ENCODE peak calls at places on chromosomes 6 and 20, in eight cellular contexts. V, L, R, W, K, O, U and X are unnamed samples.

GRCh38 chr6:45946887-45947286 is 68.8 kb downstream of the CLIC5 start:
- DNase-seq in V (no peak), L (no peak), R (no peak), W (no peak), K (peak; percentile 53), O (no peak), U (no peak), X (no peak)

GRCh38 chr6:10190042-10190441 is 224.8 kb downstream of the TFAP2A start:
- DNase-seq in V (no peak), L (no peak), R (no peak), W (no peak), K (no peak), O (no peak), U (no peak), X (peak; percentile 7)

GRCh38 chr6:47144306-47144705 is 102.2 kb upstream of the ADGRF1 start:
- DNase-seq in V (no peak), L (no peak), R (no peak), W (no peak), K (peak; percentile 84), O (no peak), U (peak; percentile 36), X (no peak)

GRCh38 chr20:40008177-40008576 is 680.9 kb downstream of the MAFB start:
- DNase-seq in V (no peak), L (no peak), R (no peak), W (no peak), K (peak; percentile 26), O (no peak), U (no peak), X (no peak)

GRCh38 chr20:45969712-45970634 is 2.0 kb downstream of the ZNF335 start:
- DNase-seq in V (peak; percentile 75), L (peak; percentile 55), R (peak; percentile 58), W (peak; percentile 66), K (peak; percentile 85), O (peak; percentile 43), U (peak; percentile 91), X (peak; percentile 70)

GRCh38 chr20:48214601-48215000 is 429.3 kb upstream of the SULF2 start:
- DNase-seq in V (no peak), L (no peak), R (no peak), W (no peak), K (no peak), O (no peak), U (no peak), X (no peak)

GRCh38 chr20:49641683-49642649 is 71.7 kb downstream of the B4GALT5 start:
- DNase-seq in V (no peak), L (no peak), R (no peak), W (no peak), K (no peak), O (no peak), U (no peak), X (no peak)

GRCh38 chr20:5658897-5659296 is 91.3 kb upstream of the SHLD1 start:
- DNase-seq in V (no peak), L (peak; percentile 92), R (no peak), W (no peak), K (peak; percentile 96), O (no peak), U (peak; percentile 12), X (peak; percentile 80)

GRCh38 chr6:21870071-21870729 is 276.6 kb downstream of the SOX4 start:
- DNase-seq in V (no peak), L (no peak), R (peak; percentile 72), W (no peak), K (no peak), O (no peak), U (no peak), X (no peak)

GRCh38 chr6:82862543-82862942 is 203.1 kb downstream of the UBE3D start:
- DNase-seq in V (no peak), L (no peak), R (peak; percentile 29), W (peak; percentile 35), K (peak; percentile 38), O (no peak), U (no peak), X (no peak)

GRCh38 chr6:10720229-10720959 is 2.5 kb upstream of the TMEM14C start:
- DNase-seq in V (peak; percentile 22), L (no peak), R (no peak), W (no peak), K (peak; percentile 71), O (peak; percentile 39), U (no peak), X (no peak)

GRCh38 chr6:144294016-144294415 is 8.9 kb downstream of the UTRN start:
- DNase-seq in V (no peak), L (no peak), R (no peak), W (no peak), K (peak; percentile 87), O (no peak), U (no peak), X (no peak)

GRCh38 chr20:51695574-51696303 is 72.5 kb downstream of the ATP9A start:
- DNase-seq in V (peak; percentile 81), L (no peak), R (no peak), W (no peak), K (peak; percentile 82), O (no peak), U (no peak), X (peak; percentile 59)

GRCh38 chr20:24737212-24737850 is 211.7 kb upstream of the CST7 start:
- DNase-seq in V (no peak), L (no peak), R (no peak), W (no peak), K (no peak), O (no peak), U (no peak), X (peak; percentile 2)
- H3K9me2 ChIP-seq in V (no peaks in the 10 kb centered on the region), L (no peaks in the 10 kb centered on the region), R (no peaks in the 10 kb centered on the region), W (no peaks in the 10 kb centered on the region), K (no peaks in the 10 kb centered on the region), O (no peaks in the 10 kb centered on the region), U (peaks cover 6% of the 10 kb centered on the region), X (no peaks in the 10 kb centered on the region)

GRCh38 chr6:96279084-96279483 is 242.5 kb upstream of the UFL1 start:
- DNase-seq in V (peak; percentile 15), L (no peak), R (no peak), W (no peak), K (no peak), O (no peak), U (no peak), X (no peak)

GRCh38 chr6:96276326-96276725 is 245.3 kb upstream of the UFL1 start:
- DNase-seq in V (no peak), L (no peak), R (no peak), W (no peak), K (no peak), O (no peak), U (no peak), X (no peak)
- H2AFZ ChIP-seq in V (no peak overlapping the region), L (no peak overlapping the region), R (no peak overlapping the region), W (no peak overlapping the region), K (no peak overlapping the region), O (no peak overlapping the region), U (no peak overlapping the region), X (no peak overlapping the region)

GRCh38 chr6:125189494-125189893 is 35.9 kb downstream of the TPD52L1 start:
- DNase-seq in V (no peak), L (no peak), R (no peak), W (no peak), K (no peak), O (no peak), U (no peak), X (no peak)
- H3K27ac ChIP-seq in V (no peak overlapping the region), L (no peak overlapping the region), R (no peak overlapping the region), W (no peak overlapping the region), K (no peak overlapping the region), O (no peak overlapping the region), U (no peak overlapping the region), X (no peak overlapping the region)

GRCh38 chr20:56833427-56833826 is 204.3 kb downstream of the TFAP2C start:
- DNase-seq in V (no peak), L (peak; percentile 55), R (no peak), W (no peak), K (no peak), O (peak; percentile 15), U (no peak), X (no peak)

GRCh38 chr20:56839222-56839621 is 210.1 kb downstream of the TFAP2C start:
- DNase-seq in V (no peak), L (no peak), R (no peak), W (no peak), K (no peak), O (no peak), U (no peak), X (no peak)

GRCh38 chr20:56831795-56832194 is 202.7 kb downstream of the TFAP2C start:
- DNase-seq in V (no peak), L (no peak), R (no peak), W (no peak), K (no peak), O (no peak), U (no peak), X (no peak)

GRCh38 chr20:56839791-56840190 is 210.7 kb downstream of the TFAP2C start:
- DNase-seq in V (no peak), L (no peak), R (no peak), W (no peak), K (peak; percentile 80), O (no peak), U (no peak), X (no peak)

DNA sequence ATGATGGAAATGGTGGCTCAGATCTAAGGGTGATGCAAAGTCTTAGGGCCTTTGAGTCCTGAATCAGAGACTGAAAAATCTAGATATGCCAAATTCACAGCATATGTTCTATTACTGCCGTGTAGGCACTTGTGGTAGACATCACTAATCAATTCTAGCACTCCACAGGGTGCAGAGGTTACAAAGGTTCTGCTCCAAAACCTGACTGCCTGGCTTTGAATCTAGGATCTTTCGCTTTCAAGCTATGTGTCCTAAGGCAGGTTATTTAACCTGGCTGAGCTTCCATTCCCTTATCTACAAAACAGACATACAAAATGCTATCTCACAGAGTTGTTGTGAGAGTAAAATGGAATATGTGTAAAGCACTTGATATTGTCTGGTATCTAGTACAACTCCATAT is 206.7 kb downstream of the TFAP2C start:
- DNase-seq in V (no peak), L (no peak), R (no peak), W (no peak), K (no peak), O (no peak), U (no peak), X (no peak)
- H3K9me2 ChIP-seq in V (no peaks in the 10 kb centered on the region), L (no peaks in the 10 kb centered on the region), R (no peaks in the 10 kb centered on the region), W (no peaks in the 10 kb centered on the region), K (no peaks in the 10 kb centered on the region), O (no peaks in the 10 kb centered on the region), U (peaks cover 13% of the 10 kb centered on the region), X (no peaks in the 10 kb centered on the region)

DNA sequence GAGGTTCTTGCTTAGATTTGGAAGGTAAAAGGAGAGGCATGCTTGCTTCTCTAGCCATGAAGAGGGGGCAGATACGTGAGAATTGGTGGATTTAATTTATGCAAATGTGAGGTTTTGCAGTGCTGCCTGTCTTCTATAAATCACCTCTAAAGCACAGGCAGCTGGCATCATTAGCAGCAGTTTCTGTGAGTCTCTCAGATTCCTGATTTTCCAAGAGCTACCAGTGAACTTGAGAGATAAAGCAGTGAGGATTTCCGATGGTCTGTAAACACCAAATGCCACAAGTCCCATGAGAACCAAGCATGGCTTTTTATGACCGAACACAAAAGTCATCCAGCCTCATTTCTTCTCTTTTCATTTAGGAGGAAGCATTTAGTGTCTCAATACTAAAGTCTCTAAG is 3.2 kb upstream of the SIRPB2 start:
- DNase-seq in V (no peak), L (no peak), R (peak; percentile 59), W (no peak), K (no peak), O (no peak), U (no peak), X (no peak)
- H2AFZ ChIP-seq in V (no peak overlapping the region), L (no peak overlapping the region), R (no peak overlapping the region), W (no peak overlapping the region), K (no peak overlapping the region), O (no peak overlapping the region), U (no peak overlapping the region), X (no peak overlapping the region)